ENCODE peak calls at places on chromosomes 13 and 19, in four cellular contexts. One of them, this sample, is unnamed.

GRCh38 chr13:98541701-98542203 is 35.2 kb downstream of the STK24 start:
- DNase-seq in adrenal gland: no peak
- DNase-seq in IMR-90: no peak
- DNase-seq in tibial nerve: no peak
- DNase-seq in this sample: peak

GRCh38 chr19:54364775-54365257 is at the start of gene LAIR1:
- DNase-seq in adrenal gland: peak
- DNase-seq in IMR-90: no peak
- DNase-seq in tibial nerve: peak
- DNase-seq in this sample: no peak

GRCh38 chr13:104875008-104875762 is 1660.3 kb downstream of the EFNB2 start:
- DNase-seq in adrenal gland: no peak
- DNase-seq in IMR-90: no peak
- DNase-seq in tibial nerve: no peak
- DNase-seq in this sample: no peak

GRCh38 chr13:106617561-106617960 is 49.6 kb upstream of the ARGLU1 start:
- DNase-seq in adrenal gland: no peak
- DNase-seq in IMR-90: peak
- DNase-seq in tibial nerve: no peak
- DNase-seq in this sample: peak

GRCh38 chr13:113855012-113855921 is 8.6 kb downstream of the GAS6 start:
- DNase-seq in adrenal gland: no peak
- DNase-seq in IMR-90: no peak
- DNase-seq in tibial nerve: no peak
- DNase-seq in this sample: no peak

GRCh38 chr19:6718741-6719539 is 1.5 kb downstream of the C3 start:
- DNase-seq in adrenal gland: peak
- DNase-seq in IMR-90: no peak
- DNase-seq in tibial nerve: no peak
- DNase-seq in this sample: no peak

GRCh38 chr19:57245066-57245465 is 4.6 kb downstream of the ZNF805 start:
- DNase-seq in adrenal gland: no peak
- DNase-seq in IMR-90: no peak
- DNase-seq in tibial nerve: no peak
- DNase-seq in this sample: no peak

GRCh38 chr13:99782669-99783068 is 188.9 kb downstream of the ZIC5 start:
- DNase-seq in adrenal gland: no peak
- DNase-seq in IMR-90: no peak
- DNase-seq in tibial nerve: no peak
- DNase-seq in this sample: no peak

GRCh38 chr13:73803997-73804396 is 330.2 kb downstream of the KLF12 start:
- DNase-seq in adrenal gland: no peak
- DNase-seq in IMR-90: peak
- DNase-seq in tibial nerve: no peak
- DNase-seq in this sample: peak

GRCh38 chr13:58955546-58956385 is 1208.0 kb downstream of the DIAPH3 start:
- DNase-seq in adrenal gland: no peak
- DNase-seq in IMR-90: no peak
- DNase-seq in tibial nerve: no peak
- DNase-seq in this sample: no peak

GRCh38 chr13:28636677-28637317 is 22.1 kb upstream of the POMP start:
- DNase-seq in adrenal gland: peak
- DNase-seq in IMR-90: peak
- DNase-seq in tibial nerve: peak
- DNase-seq in this sample: peak

GRCh38 chr13:108621421-108621820 is 8.0 kb upstream of the MYO16 start:
- DNase-seq in adrenal gland: no peak
- DNase-seq in IMR-90: no peak
- DNase-seq in tibial nerve: no peak
- DNase-seq in this sample: no peak

GRCh38 chr13:98824376-98825160 is 72.1 kb upstream of the SLC15A1 start:
- DNase-seq in adrenal gland: no peak
- DNase-seq in IMR-90: peak
- DNase-seq in tibial nerve: no peak
- DNase-seq in this sample: no peak

GRCh38 chr13:46296465-46296822 is 84.7 kb downstream of the LRRC63 start:
- DNase-seq in adrenal gland: no peak
- DNase-seq in IMR-90: no peak
- DNase-seq in tibial nerve: no peak
- DNase-seq in this sample: no peak

GRCh38 chr13:37074703-37075102 is 15.2 kb upstream of the SUPT20H start:
- DNase-seq in adrenal gland: no peak
- DNase-seq in IMR-90: peak
- DNase-seq in tibial nerve: no peak
- DNase-seq in this sample: peak

GRCh38 chr19:4594199-4594598 is 34.7 kb upstream of the SEMA6B start:
- DNase-seq in adrenal gland: no peak
- DNase-seq in IMR-90: peak
- DNase-seq in tibial nerve: no peak
- DNase-seq in this sample: no peak

GRCh38 chr19:38433268-38433733 is at the start of gene RYR1:
- DNase-seq in adrenal gland: peak
- DNase-seq in IMR-90: no peak
- DNase-seq in tibial nerve: peak
- DNase-seq in this sample: no peak

GRCh38 chr19:1133471-1133929 is 29.7 kb downstream of the GPX4 start:
- DNase-seq in adrenal gland: no peak
- DNase-seq in IMR-90: no peak
- DNase-seq in tibial nerve: no peak
- DNase-seq in this sample: no peak

GRCh38 chr13:61128850-61129645 is 286.6 kb downstream of the PCDH20 start:
- DNase-seq in adrenal gland: no peak
- DNase-seq in IMR-90: no peak
- DNase-seq in tibial nerve: no peak
- DNase-seq in this sample: no peak

GRCh38 chr19:29806098-29806866 is 5.5 kb upstream of the CCNE1 start:
- DNase-seq in adrenal gland: peak
- DNase-seq in IMR-90: peak
- DNase-seq in tibial nerve: no peak
- DNase-seq in this sample: no peak

DNA sequence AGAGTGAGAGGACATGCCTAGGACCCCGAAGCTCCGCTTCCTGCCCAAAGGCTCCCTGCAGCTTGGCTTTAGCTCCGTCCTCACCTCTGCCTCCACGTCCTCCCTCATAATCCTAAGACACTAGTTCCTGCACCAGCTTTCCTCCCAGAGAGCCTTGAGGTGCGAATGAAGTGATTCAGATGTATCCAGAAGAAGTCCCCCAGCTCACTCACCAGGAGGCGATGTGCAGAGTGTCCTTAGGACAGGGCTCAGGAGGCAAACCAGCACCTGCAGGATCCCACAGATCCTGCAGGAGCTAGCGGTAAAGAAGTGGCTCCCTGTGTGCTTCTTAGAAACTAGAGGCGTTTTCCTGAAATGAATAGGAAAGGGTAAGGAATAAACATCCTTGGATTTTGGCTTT is 109.7 kb downstream of the HSPH1 start:
- DNase-seq in adrenal gland: no peak
- DNase-seq in IMR-90: peak
- DNase-seq in tibial nerve: no peak
- DNase-seq in this sample: no peak
- TF ChIP-seq CTCF in adrenal gland: no peak
- TF ChIP-seq CTCF in IMR-90: no peak
- TF ChIP-seq CTCF in tibial nerve: no peak
- TF ChIP-seq CTCF in this sample: peak

GRCh38 chr13:65677906-65678305 is 1552.2 kb downstream of the PCDH9 start:
- DNase-seq in adrenal gland: no peak
- DNase-seq in IMR-90: peak
- DNase-seq in tibial nerve: no peak
- DNase-seq in this sample: no peak
- TF ChIP-seq CTCF in adrenal gland: no peak
- TF ChIP-seq CTCF in IMR-90: no peak
- TF ChIP-seq CTCF in tibial nerve: no peak
- TF ChIP-seq CTCF in this sample: no peak

DNA sequence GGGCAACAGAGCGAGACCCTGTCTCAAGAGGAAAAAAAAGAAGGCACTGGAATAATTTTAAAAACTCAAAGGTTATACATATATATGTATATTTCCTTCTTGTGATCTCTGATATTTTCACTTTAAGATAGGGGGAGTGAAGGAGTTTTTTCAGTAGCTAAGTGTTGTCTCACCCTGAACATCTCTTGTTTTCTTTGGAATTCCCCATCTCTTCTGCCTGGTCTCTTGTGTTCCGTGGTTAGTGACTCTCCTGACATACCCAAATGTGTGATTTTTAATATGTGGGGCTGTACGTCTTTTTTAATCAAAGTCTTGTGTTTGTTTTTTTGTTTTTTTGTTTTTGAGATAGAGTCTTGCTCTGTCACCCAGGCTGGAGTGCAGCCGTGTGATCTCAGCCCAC is 15.3 kb upstream of the KCTD4 start:
- DNase-seq in adrenal gland: no peak
- DNase-seq in IMR-90: no peak
- DNase-seq in tibial nerve: no peak
- DNase-seq in this sample: no peak
- TF ChIP-seq CTCF in adrenal gland: no peak
- TF ChIP-seq CTCF in IMR-90: no peak
- TF ChIP-seq CTCF in tibial nerve: no peak
- TF ChIP-seq CTCF in this sample: no peak

DNA sequence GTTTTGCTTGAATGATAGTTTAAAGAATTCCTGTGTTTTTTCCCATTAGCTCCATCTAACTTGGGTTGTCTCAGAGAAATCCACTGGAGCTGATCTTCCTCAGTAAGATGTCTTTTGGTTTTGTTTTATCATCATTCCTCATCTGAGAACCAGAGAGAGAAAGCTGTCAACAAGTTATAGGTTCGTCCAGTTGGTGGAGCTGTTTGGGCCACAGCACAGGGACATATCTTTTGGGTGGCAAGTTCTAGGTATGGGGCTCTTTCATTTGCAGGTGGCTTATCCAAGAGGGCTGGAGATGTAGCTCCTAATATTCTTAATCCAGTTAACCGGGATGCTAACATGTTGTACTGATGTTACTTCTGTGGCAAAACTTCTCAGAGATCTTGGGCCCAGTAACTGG is 174.2 kb downstream of the KCNRG start:
- DNase-seq in adrenal gland: no peak
- DNase-seq in IMR-90: no peak
- DNase-seq in tibial nerve: no peak
- DNase-seq in this sample: no peak
- TF ChIP-seq CTCF in adrenal gland: no peak
- TF ChIP-seq CTCF in IMR-90: no peak
- TF ChIP-seq CTCF in tibial nerve: no peak
- TF ChIP-seq CTCF in this sample: peak

This sample was measured in HFFc6.